ENCODE peak calls at places on chromosome 20, in six cellular contexts. K, U, J, T, B and M are unnamed samples.

GRCh38 chr20:1319051-1319450 is 9.9 kb downstream of the SDCBP2 start:
- DNase-seq in J (no peak), B (no peak), U (no peak), T (no peak), K (no peak), M (no peak)

GRCh38 chr20:50572922-50573777 is 63.0 kb downstream of the PTPN1 start:
- DNase-seq in J (peak; percentile 69), U (no peak), B (no peak), T (no peak), K (no peak), M (no peak)

GRCh38 chr20:40497781-40498691 is 191.0 kb downstream of the MAFB start:
- DNase-seq in B (no peak), J (no peak), K (no peak), T (peak; percentile 7), U (no peak), M (no peak)

GRCh38 chr20:62651285-62652021 is 9.2 kb downstream of the SLCO4A1 start:
- DNase-seq in B (no peak), U (no peak), K (no peak), J (peak; percentile 92), T (peak; percentile 84), M (no peak)

GRCh38 chr20:50427740-50428462 is 82.3 kb upstream of the PTPN1 start:
- DNase-seq in K (no peak), J (no peak), B (no peak), U (no peak), T (no peak), M (no peak)

GRCh38 chr20:1509237-1509636 is 18.0 kb upstream of the SIRPB2 start:
- DNase-seq in T (no peak), U (no peak), B (no peak), J (peak; percentile 8), K (peak; percentile 25), M (peak; percentile 16)

GRCh38 chr20:44080646-44081267 is 106.2 kb downstream of the JPH2 start:
- DNase-seq in T (peak; percentile 55), U (peak; percentile 25), J (peak; percentile 79), K (peak; percentile 79), B (peak; percentile 81), M (peak; percentile 68)

GRCh38 chr20:23670361-23670760 is 18.5 kb downstream of the CST4 start:
- DNase-seq in B (no peak), U (no peak), K (no peak), T (no peak), J (no peak), M (no peak)

GRCh38 chr20:18973499-18974173 is 160.1 kb downstream of the SCP2D1 start:
- DNase-seq in T (no peak), K (no peak), J (no peak), B (no peak), U (no peak), M (no peak)

GRCh38 chr20:44399446-44399845 is 43.9 kb downstream of the HNF4A start:
- DNase-seq in J (no peak), K (no peak), T (no peak), U (no peak), B (no peak), M (no peak)

GRCh38 chr20:2799271-2799670 is 1.2 kb downstream of the CPXM1 start:
- DNase-seq in J (no peak), T (no peak), K (no peak), B (no peak), U (no peak), M (no peak)
- H3K4me3 ChIP-seq in J (peak overlapping the region; percentile 53), T (no peak overlapping the region), K (no peak overlapping the region), B (no peak overlapping the region), U (peak overlapping the region; percentile 74), M (no peak overlapping the region)

DNA sequence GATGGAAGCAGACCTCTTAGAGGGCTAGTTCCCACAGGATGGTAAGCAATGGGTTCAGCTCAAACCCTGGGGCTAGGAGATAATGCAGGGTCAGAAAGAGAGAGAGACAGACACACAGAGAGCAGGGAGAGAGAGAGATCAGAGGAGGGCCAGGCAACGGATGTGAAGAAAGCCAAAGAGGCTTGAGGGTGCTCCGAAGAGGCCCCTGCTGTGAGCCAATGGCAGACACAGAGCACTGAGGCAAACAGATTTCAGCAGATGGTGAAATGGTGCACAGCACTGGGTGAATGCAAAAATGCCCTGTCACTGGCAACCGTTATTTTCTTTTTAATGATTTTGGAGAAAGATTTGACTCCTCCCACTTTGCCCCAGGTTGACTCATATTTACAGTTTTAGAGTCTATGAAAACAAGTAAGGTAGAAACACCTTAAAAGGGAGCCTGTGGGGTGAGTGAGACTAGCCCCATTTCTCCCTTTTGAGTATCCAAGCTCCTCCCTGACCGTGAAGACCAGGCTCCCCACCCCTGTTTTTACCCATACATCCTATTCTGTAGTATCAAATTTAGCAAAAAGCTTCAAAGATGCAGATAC is 840 bp downstream of the DEFB132 start:
- DNase-seq in T (no peak), J (no peak), U (no peak), K (no peak), B (no peak), M (no peak)
- TF ChIP-seq MAX in T (no peak), J (no peak), U (no peak), K (no peak), B (no peak), M (no peak)

GRCh38 chr20:52539891-52540290 is 348.3 kb upstream of the ZFP64 start:
- DNase-seq in J (no peak), T (no peak), B (peak; percentile 52), K (no peak), U (no peak), M (no peak)
- TF ChIP-seq SIN3A in J (no peak), T (no peak), B (no peak), K (no peak), U (no peak), M (no peak)

GRCh38 chr20:45834797-45835161 is 1.2 kb downstream of the SNX21 start:
- DNase-seq in U (no peak), B (no peak), T (no peak), K (no peak), J (no peak), M (no peak)
- H3K4me3 ChIP-seq in U (peak overlapping the region; percentile 75), B (no peak overlapping the region), T (no peak overlapping the region), K (no peak overlapping the region), J (peak overlapping the region; percentile 68), M (peak overlapping the region; percentile 74)

DNA sequence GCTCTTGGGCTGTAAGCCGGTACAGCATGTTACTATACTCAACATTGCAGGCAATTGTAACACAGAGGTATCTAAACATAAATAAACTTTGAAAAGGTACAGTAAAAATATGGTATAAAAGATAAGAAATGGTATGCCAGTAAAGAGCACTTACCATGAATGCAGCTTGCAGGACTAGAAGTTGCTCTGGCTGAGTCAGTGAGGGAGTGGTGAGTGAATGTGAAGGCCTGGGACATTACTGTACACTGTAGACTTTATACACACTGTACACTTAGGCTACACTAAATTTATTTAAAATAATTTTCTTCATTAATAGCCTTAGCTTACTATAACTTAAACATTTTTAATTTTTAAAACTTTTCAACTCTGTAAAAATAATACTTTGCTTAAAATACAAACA is 37.8 kb upstream of the ANKEF1 start:
- DNase-seq in T (no peak), B (no peak), K (no peak), U (no peak), J (no peak), M (no peak)
- TF ChIP-seq MAX in T (no peak), B (no peak), K (no peak), U (no peak), J (no peak), M (no peak)